ENCODE peak calls at places on chromosomes 13 and 19, in four cellular contexts. K is neural crest cell, M is ACHN, B is caudate nucleus. L is an unnamed sample.
A peak's percentile ranks its signal among the peaks of the same experiment; 100 is the strongest.

GRCh38 chr19:47713046-47714021 is at the start of gene EHD2:
- DNase-seq in K (peak; percentile 32), M (peak; percentile 60), B (no peak), L (peak; percentile 10)

GRCh38 chr19:48539503-48540096 is 12.4 kb upstream of the SULT2B1 start:
- DNase-seq in M (no peak), K (no peak), B (no peak), L (no peak)

GRCh38 chr13:37068962-37069361 is 9.5 kb upstream of the SUPT20H start:
- DNase-seq in B (no peak), M (peak; percentile 6), K (no peak), L (no peak)

GRCh38 chr19:36686365-36687213 is 823 bp upstream of the ZNF567 start:
- DNase-seq in B (no peak), K (no peak), M (no peak), L (no peak)

GRCh38 chr19:35228177-35228930 is at the start of gene FAM187B:
- DNase-seq in B (peak; percentile 56), K (no peak), M (no peak), L (no peak)

GRCh38 chr19:475360-475759 is 14.5 kb upstream of the SHC2 start:
- DNase-seq in B (no peak), K (no peak), M (no peak), L (no peak)

GRCh38 chr13:59461411-59461810 is 702.3 kb downstream of the DIAPH3 start:
- DNase-seq in K (no peak), B (no peak), M (no peak), L (no peak)

GRCh38 chr19:7718668-7719067 is 13.2 kb downstream of the CLEC4G start:
- DNase-seq in B (no peak), M (no peak), K (no peak), L (no peak)

GRCh38 chr13:50989476-50989875 is 79.9 kb downstream of the RNASEH2B start:
- DNase-seq in M (no peak), K (no peak), B (no peak), L (no peak)

GRCh38 chr19:10260141-10260584 is 8.1 kb downstream of the MRPL4 start:
- DNase-seq in K (no peak), B (peak; percentile 43), M (no peak), L (no peak)

GRCh38 chr13:66574606-66575005 is 655.5 kb downstream of the PCDH9 start:
- DNase-seq in B (no peak), M (no peak), K (no peak), L (no peak)

GRCh38 chr13:27964741-27965323 is 4.3 kb downstream of the CDX2 start:
- DNase-seq in B (no peak), M (no peak), K (no peak), L (no peak)

L was measured in C1 segment of cervical spinal cord.